ENCODE peak calls at places on chromosomes 5 and 9, in four cellular contexts. W is kidney epithelial cell, R is hepatocyte, S is NB4. K is an unnamed sample.

GRCh38 chr5:127919006-127919796 is 164.4 kb upstream of the SLC12A2 start:
- DNase-seq in S (no peak), R (no peak), W (no peak), K (no peak)

GRCh38 chr9:92992549-92992948 is 45.2 kb downstream of the FGD3 start:
- DNase-seq in S (no peak), W (no peak), R (no peak), K (no peak)

GRCh38 chr5:67730917-67731474 is 484.6 kb upstream of the PIK3R1 start:
- DNase-seq in R (no peak), S (no peak), W (no peak), K (no peak)

GRCh38 chr9:98010450-98010849 is 27.3 kb downstream of the ANP32B start:
- DNase-seq in S (no peak), R (peak), W (peak), K (no peak)

GRCh38 chr5:34998058-34998789 is 49.5 kb downstream of the AGXT2 start:
- DNase-seq in S (no peak), R (no peak), W (no peak), K (no peak)

GRCh38 chr5:55578771-55579170 is 44.0 kb upstream of the PLPP1 start:
- DNase-seq in W (no peak), S (no peak), R (no peak), K (no peak)

GRCh38 chr5:37071901-37072581 is 177.1 kb downstream of the CPLANE1 start:
- DNase-seq in R (no peak), W (no peak), S (no peak), K (peak)

GRCh38 chr5:5342784-5343183 is 79.7 kb upstream of the ICE1 start:
- DNase-seq in S (no peak), W (no peak), R (no peak), K (no peak)

GRCh38 chr5:168583742-168584482 is 4.7 kb upstream of the PANK3 start:
- DNase-seq in R (no peak), S (no peak), W (no peak), K (no peak)

GRCh38 chr5:127870914-127871313 is 167.7 kb downstream of the CCDC192 start:
- DNase-seq in W (no peak), R (no peak), S (no peak), K (peak)

GRCh38 chr5:134371834-134372340 is 518 bp downstream of the UBE2B start:
- DNase-seq in R (peak), S (peak), W (no peak), K (peak)

GRCh38 chr5:67234671-67235176 is 38.1 kb upstream of the CD180 start:
- DNase-seq in S (no peak), R (no peak), W (no peak), K (no peak)

GRCh38 chr9:122446819-122447484 is 30.8 kb downstream of the OR1J1 start:
- DNase-seq in W (no peak), S (no peak), R (no peak), K (no peak)

GRCh38 chr5:93677344-93678021 is 63.9 kb downstream of the POU5F2 start:
- DNase-seq in R (peak), W (peak), S (no peak), K (peak)

GRCh38 chr5:113508756-113509155 is 4.7 kb upstream of the YTHDC2 start:
- DNase-seq in W (no peak), R (no peak), S (no peak), K (no peak)

GRCh38 chr5:147483197-147483790 is 26.6 kb downstream of the DPYSL3 start:
- DNase-seq in S (no peak), R (no peak), W (no peak), K (no peak)

GRCh38 chr5:51156838-51157237 is 226.4 kb upstream of the ISL1 start:
- DNase-seq in R (no peak), W (no peak), S (no peak), K (no peak)

GRCh38 chr9:37839491-37840461 is 39.2 kb downstream of the DCAF10 start:
- DNase-seq in W (no peak), S (no peak), R (no peak), K (no peak)

GRCh38 chr9:37840560-37841194 is 40.1 kb downstream of the DCAF10 start:
- DNase-seq in R (no peak), S (peak), W (peak), K (peak)

GRCh38 chr9:37835821-37836220 is 35.2 kb downstream of the DCAF10 start:
- DNase-seq in S (no peak), W (no peak), R (no peak), K (no peak)

GRCh38 chr9:37836386-37836785 is 35.8 kb downstream of the DCAF10 start:
- DNase-seq in W (no peak), R (no peak), S (no peak), K (no peak)
- TF ChIP-seq CTCF in W (no peak), R (no peak), S (no peak), K (no peak)

GRCh38 chr5:172640822-172641358 is at the start of gene NEURL1B:
- DNase-seq in S (peak), R (peak), W (no peak), K (no peak)
- TF ChIP-seq CTCF in S (no peak), R (peak), W (no peak), K (no peak)

GRCh38 chr9:136615631-136616306 is 46.9 kb upstream of the EGFL7 start:
- DNase-seq in W (no peak), S (peak), R (no peak), K (no peak)

GRCh38 chr9:136614372-136614922 is 48.3 kb upstream of the EGFL7 start:
- DNase-seq in S (no peak), R (no peak), W (no peak), K (no peak)

GRCh38 chr9:136616307-136616635 is 46.4 kb upstream of the EGFL7 start:
- DNase-seq in R (no peak), S (no peak), W (no peak), K (no peak)

GRCh38 chr9:136613824-136614371 is 48.8 kb upstream of the EGFL7 start:
- DNase-seq in W (no peak), S (no peak), R (no peak), K (no peak)

GRCh38 chr9:136614967-136615623 is 47.6 kb upstream of the EGFL7 start:
- DNase-seq in W (no peak), S (no peak), R (no peak), K (no peak)
- TF ChIP-seq CTCF in W (no peak), S (no peak), R (peak), K (no peak)

DNA sequence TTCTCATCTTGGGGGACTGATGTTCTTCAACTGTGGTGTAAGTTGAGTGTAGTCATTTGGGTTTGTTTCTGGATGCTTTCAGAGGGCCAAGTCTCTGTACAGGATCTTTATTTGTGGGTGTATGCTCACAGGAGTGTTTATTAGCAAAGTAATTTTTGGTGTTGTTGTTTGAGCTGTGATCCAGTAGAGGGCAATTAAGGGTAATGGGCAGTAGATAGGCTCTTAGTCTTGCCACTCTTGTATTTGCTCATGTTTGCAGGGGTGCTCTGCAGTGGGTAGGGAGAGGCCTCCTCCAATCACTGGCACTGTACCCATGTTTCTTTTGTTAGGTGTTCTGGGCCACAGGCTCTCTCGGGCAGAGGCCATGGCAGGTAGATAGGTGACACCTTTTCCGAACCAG is 45.9 kb upstream of the ITGA2 start:
- DNase-seq in W (no peak), R (no peak), S (peak), K (no peak)
- TF ChIP-seq CTCF in W (no peak), R (no peak), S (no peak), K (peak)

GRCh38 chr9:14313378-14313940 is 482 bp downstream of the NFIB start:
- DNase-seq in W (no peak), S (no peak), R (peak), K (no peak)

GRCh38 chr9:14314929-14315753 is 1.2 kb upstream of the NFIB start:
- DNase-seq in S (no peak), R (peak), W (no peak), K (no peak)

GRCh38 chr9:14312721-14313377 is 1.1 kb downstream of the NFIB start:
- DNase-seq in W (no peak), R (peak), S (no peak), K (no peak)

GRCh38 chr9:14314424-14314928 is 535 bp upstream of the NFIB start:
- DNase-seq in W (no peak), R (peak), S (no peak), K (peak)

GRCh38 chr9:14313951-14314423 is at the start of gene NFIB:
- DNase-seq in S (no peak), W (no peak), R (peak), K (no peak)
- TF ChIP-seq CTCF in S (no peak), W (no peak), R (no peak), K (no peak)

GRCh38 chr5:122921826-122922225 is 76.4 kb downstream of the SNX24 start:
- DNase-seq in W (no peak), R (no peak), S (no peak), K (no peak)
- TF ChIP-seq CTCF in W (no peak), R (no peak), S (no peak), K (no peak)

DNA sequence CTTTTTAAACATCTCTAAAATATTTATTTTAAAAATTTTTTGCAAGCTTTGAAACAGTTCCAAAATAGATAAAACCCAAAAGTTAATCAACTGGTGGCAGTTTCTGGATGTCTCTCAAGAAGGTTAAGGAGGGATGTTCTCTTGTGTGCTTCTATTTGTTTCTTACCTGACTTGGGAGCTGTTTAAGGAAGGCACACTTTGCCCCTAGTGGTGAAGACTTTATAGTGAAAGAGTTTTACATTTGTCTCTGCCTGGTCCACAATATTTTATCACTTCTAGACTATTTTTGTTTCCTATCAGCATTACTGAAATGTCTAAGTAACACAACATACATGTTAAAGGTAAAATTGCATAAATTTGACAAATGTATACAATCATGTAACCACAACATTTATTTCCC is 552.8 kb downstream of the SEMA5A start:
- DNase-seq in S (peak), W (no peak), R (peak), K (no peak)
- TF ChIP-seq CTCF in S (peak), W (peak), R (peak), K (peak)

DNA sequence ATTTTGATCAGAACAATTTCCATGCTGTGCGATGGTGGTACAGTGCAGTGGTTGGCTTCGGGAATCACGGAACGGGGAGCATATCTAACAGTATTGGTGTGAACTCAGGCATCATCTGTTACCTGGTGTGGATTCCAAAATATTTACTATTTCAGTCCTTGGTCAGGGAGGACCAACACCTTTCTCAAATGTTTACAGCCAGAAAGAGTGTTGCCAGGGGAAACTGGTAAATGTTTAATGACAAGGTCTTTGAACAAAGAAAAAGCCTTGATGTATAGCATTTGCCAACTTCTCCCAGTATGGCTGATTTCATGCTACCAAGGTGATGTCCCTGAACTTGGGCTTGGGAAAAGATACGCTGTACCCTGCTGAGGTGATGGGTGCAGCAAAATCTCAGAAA is 145.6 kb upstream of the POC5 start:
- DNase-seq in R (no peak), S (no peak), W (no peak), K (no peak)
- TF ChIP-seq CTCF in R (no peak), S (no peak), W (no peak), K (no peak)

K was measured in retinal pigment epithelial cell.